ENCODE peak calls at places on chromosome 11, in four cellular contexts. D is A549, B is WTC11, Y is HepG2. Q is an unnamed sample.
A peak's percentile ranks its signal among the peaks of the same experiment; 100 is the strongest.

GRCh38 chr11:2175659-2176058 is 4.0 kb upstream of the TH start:
- DNase-seq in B (no peak), D (no peak), Y (no peak), Q (no peak)

GRCh38 chr11:111189466-111189865 is 56.1 kb upstream of the POU2AF2 start:
- DNase-seq in D (no peak), Y (no peak), B (no peak), Q (no peak)

GRCh38 chr11:62508336-62509058 is 38.1 kb downstream of the AHNAK start:
- DNase-seq in Y (peak; percentile 88), B (peak; percentile 75), D (peak; percentile 89), Q (peak; percentile 72)

GRCh38 chr11:1873048-1873812 is 18.5 kb downstream of the PRR33 start:
- DNase-seq in B (no peak), Y (no peak), D (no peak), Q (no peak)

GRCh38 chr11:113991170-113991569 is 16.3 kb downstream of the HTR3A start:
- DNase-seq in D (no peak), Y (peak; percentile 6), B (peak; percentile 76), Q (peak; percentile 50)

GRCh38 chr11:15113381-15113780 is 1.3 kb upstream of the INSC start:
- DNase-seq in B (no peak), D (no peak), Y (no peak), Q (no peak)

GRCh38 chr11:134360050-134360835 is 28.5 kb downstream of the GLB1L2 start:
- DNase-seq in B (peak; percentile 96), Y (peak; percentile 65), D (peak; percentile 78), Q (peak; percentile 88)

GRCh38 chr11:105000797-105001196 is 22.2 kb downstream of the CASP5 start:
- DNase-seq in Y (no peak), B (peak; percentile 57), D (no peak), Q (peak; percentile 23)

GRCh38 chr11:61362542-61362875 is 335 bp downstream of the TMEM138 start:
- DNase-seq in B (no peak), D (peak; percentile 49), Y (peak; percentile 35), Q (peak; percentile 48)

GRCh38 chr11:73219396-73220285 is 1.6 kb downstream of the P2RY2 start:
- DNase-seq in B (no peak), D (no peak), Y (no peak), Q (no peak)

GRCh38 chr11:121634889-121635288 is 182.1 kb upstream of the SORL1-AS1 start:
- DNase-seq in B (no peak), D (no peak), Y (no peak), Q (no peak)

GRCh38 chr11:78138694-78139421 is 568 bp downstream of the ALG8 start:
- DNase-seq in Y (no peak), B (no peak), D (peak; percentile 31), Q (peak; percentile 58)

GRCh38 chr11:46643531-46643930 is 26.2 kb downstream of the ATG13 start:
- DNase-seq in Y (no peak), D (no peak), B (no peak), Q (no peak)

GRCh38 chr11:91081440-91082088 is 858.7 kb upstream of the CHORDC1 start:
- DNase-seq in B (no peak), D (peak; percentile 3), Y (no peak), Q (no peak)

GRCh38 chr11:1168721-1169161 is 11.0 kb downstream of the MUC5AC start:
- DNase-seq in B (no peak), Y (no peak), D (no peak), Q (no peak)

GRCh38 chr11:77411717-77412441 is 62.0 kb downstream of the PAK1 start:
- DNase-seq in D (peak; percentile 80), Y (no peak), B (peak; percentile 87), Q (peak; percentile 58)

GRCh38 chr11:119876841-119877240 is 147.8 kb upstream of the NECTIN1 start:
- DNase-seq in B (no peak), Y (no peak), D (no peak), Q (no peak)

GRCh38 chr11:74417860-74418508 is 19.8 kb upstream of the PGM2L1 start:
- DNase-seq in D (no peak), Y (no peak), B (no peak), Q (no peak)

GRCh38 chr11:33179431-33179830 is 18.2 kb upstream of the CSTF3 start:
- DNase-seq in B (no peak), Y (no peak), D (no peak), Q (no peak)

GRCh38 chr11:2432628-2433071 is 11.7 kb downstream of the TRPM5 start:
- DNase-seq in B (no peak), D (no peak), Y (no peak), Q (no peak)

GRCh38 chr11:62601114-62601363 is 626 bp downstream of the MTA2 start:
- DNase-seq in B (no peak), Y (no peak), D (no peak), Q (no peak)

GRCh38 chr11:126723665-126724045 is 276.9 kb downstream of the KIRREL3 start:
- DNase-seq in B (no peak), D (no peak), Y (no peak), Q (no peak)

GRCh38 chr11:115266066-115266465 is 238.1 kb downstream of the CADM1 start:
- DNase-seq in Y (no peak), D (no peak), B (no peak), Q (no peak)
- TF ChIP-seq HMGXB4 in Y (no peak), D (no peak), B (no peak), Q (no peak)

DNA sequence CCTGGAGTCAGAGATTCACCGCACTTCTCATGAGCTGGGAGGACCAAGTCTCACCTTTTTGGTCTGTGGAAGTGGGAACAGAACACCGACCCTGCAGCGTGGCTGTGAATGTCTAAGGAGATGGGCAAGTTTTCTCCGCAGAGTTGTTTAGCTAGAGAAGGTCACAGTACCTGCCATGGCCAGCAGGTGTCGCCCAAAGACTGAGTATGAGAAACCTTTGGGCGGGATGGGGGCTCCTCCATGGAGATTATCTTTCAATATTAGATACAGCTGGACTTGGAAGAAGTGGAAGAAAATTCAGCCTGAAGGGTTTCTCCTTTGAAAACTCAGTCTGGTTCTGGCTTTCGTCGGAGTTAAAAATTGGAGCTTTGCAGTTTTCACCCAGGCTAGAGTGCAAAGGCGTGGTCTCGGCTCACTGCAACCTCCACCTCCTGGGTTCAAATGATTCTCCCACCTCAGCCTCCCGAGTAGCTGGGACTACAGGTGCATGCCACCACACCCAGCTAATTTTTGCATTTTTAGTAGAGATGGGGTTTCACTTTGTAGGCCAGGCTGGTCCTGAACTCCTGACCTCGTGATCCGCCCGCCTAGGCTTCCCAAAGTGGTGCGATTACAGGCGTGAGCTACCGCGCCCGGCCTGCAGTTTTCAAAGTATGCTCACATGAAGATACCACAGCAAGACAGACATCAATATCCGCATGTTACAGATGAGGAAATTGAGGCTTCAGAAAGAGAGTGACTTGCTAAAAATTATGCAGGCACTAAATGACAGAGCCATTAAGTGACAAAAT is 10.7 kb upstream of the DSCAML1 start:
- DNase-seq in Y (no peak), B (peak; percentile 85), D (peak; percentile 54), Q (peak; percentile 82)
- TF ChIP-seq HMGXB4 in Y (no peak), B (no peak), D (no peak), Q (no peak)

GRCh38 chr11:35101223-35101622 is 37.7 kb upstream of the CD44 start:
- DNase-seq in D (no peak), Y (peak; percentile 24), B (no peak), Q (no peak)
- TF ChIP-seq HMGXB4 in D (no peak), Y (no peak), B (no peak), Q (no peak)

DNA sequence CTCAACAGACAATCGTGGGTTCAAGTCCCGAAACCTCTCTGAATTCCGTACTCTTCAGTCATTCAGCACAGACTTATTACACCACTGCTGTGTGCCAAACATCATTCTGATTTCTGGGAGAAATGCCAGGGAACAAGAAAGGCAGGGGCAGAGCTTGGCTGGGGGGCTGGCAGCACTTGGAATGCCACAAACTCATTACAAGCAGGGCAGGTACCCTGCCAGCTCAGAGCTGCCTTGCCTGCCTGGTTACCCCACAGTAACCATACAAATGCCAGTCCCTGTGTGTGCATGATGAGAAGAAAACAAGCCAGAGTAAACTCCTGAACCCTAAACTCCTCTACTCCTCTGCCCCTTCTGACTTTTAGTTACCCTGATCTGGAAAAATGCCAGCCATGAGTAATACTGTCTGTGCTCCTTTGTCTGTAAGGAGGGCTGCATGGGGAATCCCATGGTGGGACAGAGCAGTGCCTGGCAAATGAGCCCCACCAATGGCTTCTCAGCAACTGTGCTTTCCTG is 6.9 kb upstream of the RAD9A start:
- DNase-seq in Y (no peak), D (no peak), B (no peak), Q (no peak)
- TF ChIP-seq HMGXB4 in Y (no peak), D (no peak), B (no peak), Q (no peak)

DNA sequence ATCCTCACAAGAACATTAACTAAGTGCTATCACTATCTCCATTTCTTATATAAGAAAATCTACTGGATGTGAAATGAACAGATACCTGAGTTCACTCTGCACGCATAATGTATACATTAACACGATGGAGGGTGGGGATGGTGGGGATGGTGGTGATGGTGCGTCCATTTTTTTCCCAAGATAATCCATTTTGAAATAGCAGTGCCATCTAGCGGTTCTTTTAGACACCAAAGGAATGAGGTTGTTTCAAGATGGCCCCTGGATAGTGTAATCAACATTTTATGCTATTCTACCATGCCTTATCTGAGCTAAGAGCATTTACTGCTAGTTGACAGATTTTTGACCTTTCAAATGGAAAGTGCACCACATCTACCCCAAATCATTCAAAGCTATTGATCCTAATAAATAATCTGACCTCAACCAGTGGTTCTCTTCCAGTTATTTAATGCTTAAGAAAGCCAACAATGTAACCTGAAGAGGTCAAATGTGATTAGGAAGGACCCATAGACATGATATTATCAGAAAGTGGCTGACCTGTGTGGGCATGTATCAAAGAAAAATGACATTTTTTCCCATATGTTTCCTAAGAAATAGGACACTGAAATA is 714.7 kb upstream of the TENM4 start:
- DNase-seq in B (no peak), Y (peak; percentile 21), D (peak; percentile 1), Q (peak; percentile 5)
- TF ChIP-seq HMGXB4 in B (no peak), Y (no peak), D (no peak), Q (no peak)

GRCh38 chr11:108965602-108966001 is 300.7 kb downstream of the DDX10 start:
- DNase-seq in B (no peak), D (no peak), Y (no peak), Q (no peak)
- TF ChIP-seq HMGXB4 in B (no peak), D (no peak), Y (no peak), Q (no peak)

GRCh38 chr11:65853249-65853979 is 4.6 kb downstream of the CFL1 start:
- DNase-seq in D (no peak), Y (no peak), B (no peak), Q (no peak)

GRCh38 chr11:65851083-65851579 is 6.8 kb downstream of the CFL1 start:
- DNase-seq in B (peak; percentile 63), D (no peak), Y (no peak), Q (peak; percentile 66)

GRCh38 chr11:65852508-65853248 is 5.3 kb downstream of the CFL1 start:
- DNase-seq in B (no peak), Y (no peak), D (no peak), Q (no peak)

GRCh38 chr11:65850217-65851082 is 7.5 kb downstream of the CFL1 start:
- DNase-seq in Y (no peak), D (no peak), B (no peak), Q (no peak)

GRCh38 chr11:65851811-65852507 is 6.0 kb downstream of the CFL1 start:
- DNase-seq in D (no peak), Y (no peak), B (no peak), Q (no peak)
- TF ChIP-seq HMGXB4 in D (no peak), Y (no peak), B (no peak), Q (no peak)